ENCODE peak calls at places on chromosomes 3 and 15, in six cellular contexts. One of them, this sample, is unnamed. For H3K4me1, the result is how much of the 10 kb centered on the place peaks cover.

GRCh38 chr3:163490119-163490518 is 1588.2 kb downstream of the SI start:
- DNase-seq in A549: peak
- DNase-seq in uterus: no peak
- DNase-seq in heart left ventricle: no peak
- DNase-seq in breast epithelium: no peak
- DNase-seq in tibial nerve: no peak
- DNase-seq in this sample: no peak

GRCh38 chr3:192273611-192274010 is 453.7 kb downstream of the FGF12 start:
- DNase-seq in heart left ventricle: no peak
- DNase-seq in breast epithelium: no peak
- DNase-seq in tibial nerve: no peak
- DNase-seq in A549: no peak
- DNase-seq in uterus: no peak
- DNase-seq in this sample: no peak

GRCh38 chr3:24657870-24658535 is 163.4 kb upstream of the THRB start:
- DNase-seq in tibial nerve: no peak
- DNase-seq in breast epithelium: no peak
- DNase-seq in heart left ventricle: no peak
- DNase-seq in uterus: no peak
- DNase-seq in A549: peak
- DNase-seq in this sample: no peak

GRCh38 chr3:78728406-78729145 is 1039.2 kb downstream of the ROBO1 start:
- DNase-seq in A549: peak
- DNase-seq in uterus: peak
- DNase-seq in tibial nerve: peak
- DNase-seq in breast epithelium: no peak
- DNase-seq in heart left ventricle: peak
- DNase-seq in this sample: no peak

GRCh38 chr3:18351069-18351628 is 74.0 kb downstream of the SATB1 start:
- DNase-seq in breast epithelium: no peak
- DNase-seq in tibial nerve: no peak
- DNase-seq in heart left ventricle: no peak
- DNase-seq in uterus: no peak
- DNase-seq in A549: no peak
- DNase-seq in this sample: no peak

GRCh38 chr3:143973352-143974021 is 1.9 kb downstream of the DIPK2A start:
- DNase-seq in A549: peak
- DNase-seq in heart left ventricle: no peak
- DNase-seq in breast epithelium: no peak
- DNase-seq in uterus: no peak
- DNase-seq in tibial nerve: no peak
- DNase-seq in this sample: no peak

GRCh38 chr15:88635343-88635742 is 3.5 kb upstream of the ISG20 start:
- DNase-seq in uterus: no peak
- DNase-seq in breast epithelium: no peak
- DNase-seq in A549: no peak
- DNase-seq in tibial nerve: no peak
- DNase-seq in heart left ventricle: no peak
- DNase-seq in this sample: no peak

GRCh38 chr3:23919628-23920027 is 2.7 kb downstream of the RPL15 start:
- DNase-seq in tibial nerve: no peak
- DNase-seq in A549: no peak
- DNase-seq in heart left ventricle: no peak
- DNase-seq in breast epithelium: no peak
- DNase-seq in uterus: no peak
- DNase-seq in this sample: no peak

GRCh38 chr3:178676942-178677606 is 140.8 kb downstream of the KCNMB2 start:
- DNase-seq in tibial nerve: no peak
- DNase-seq in breast epithelium: no peak
- DNase-seq in A549: no peak
- DNase-seq in heart left ventricle: no peak
- DNase-seq in uterus: no peak
- DNase-seq in this sample: no peak

GRCh38 chr3:31041161-31041978 is 146.9 kb upstream of the GADL1 start:
- DNase-seq in tibial nerve: no peak
- DNase-seq in A549: peak
- DNase-seq in uterus: no peak
- DNase-seq in heart left ventricle: no peak
- DNase-seq in breast epithelium: no peak
- DNase-seq in this sample: no peak

GRCh38 chr3:1195922-1196321 is 103.1 kb downstream of the CNTN6 start:
- DNase-seq in breast epithelium: no peak
- DNase-seq in heart left ventricle: no peak
- DNase-seq in A549: no peak
- DNase-seq in uterus: no peak
- DNase-seq in tibial nerve: no peak
- DNase-seq in this sample: no peak

GRCh38 chr3:152175576-152175883 is 93.2 kb upstream of the MBNL1 start:
- DNase-seq in breast epithelium: no peak
- DNase-seq in tibial nerve: no peak
- DNase-seq in heart left ventricle: no peak
- DNase-seq in A549: peak
- DNase-seq in uterus: no peak
- DNase-seq in this sample: no peak

GRCh38 chr15:62465173-62465572 is 300.1 kb upstream of the C2CD4B start:
- DNase-seq in breast epithelium: no peak
- DNase-seq in uterus: no peak
- DNase-seq in A549: no peak
- DNase-seq in tibial nerve: no peak
- DNase-seq in heart left ventricle: no peak
- DNase-seq in this sample: no peak

GRCh38 chr3:46746711-46747110 is 29.0 kb upstream of the PRSS50 start:
- DNase-seq in uterus: no peak
- DNase-seq in tibial nerve: no peak
- DNase-seq in A549: no peak
- DNase-seq in heart left ventricle: no peak
- DNase-seq in breast epithelium: no peak
- DNase-seq in this sample: no peak

GRCh38 chr3:25045291-25045690 is 382.8 kb upstream of the RARB start:
- DNase-seq in uterus: no peak
- DNase-seq in heart left ventricle: peak
- DNase-seq in breast epithelium: no peak
- DNase-seq in tibial nerve: no peak
- DNase-seq in A549: no peak
- DNase-seq in this sample: no peak

GRCh38 chr3:150254199-150254786 is 153.8 kb upstream of the TSC22D2 start:
- DNase-seq in tibial nerve: no peak
- DNase-seq in A549: no peak
- DNase-seq in uterus: no peak
- DNase-seq in breast epithelium: no peak
- DNase-seq in heart left ventricle: peak
- DNase-seq in this sample: no peak

GRCh38 chr3:186318135-186318534 is 43.9 kb downstream of the DGKG start:
- DNase-seq in heart left ventricle: no peak
- DNase-seq in uterus: no peak
- DNase-seq in breast epithelium: no peak
- DNase-seq in tibial nerve: no peak
- DNase-seq in A549: no peak
- DNase-seq in this sample: no peak

GRCh38 chr15:43025150-43025549 is 80.7 kb downstream of the UBR1 start:
- DNase-seq in uterus: no peak
- DNase-seq in A549: no peak
- DNase-seq in tibial nerve: no peak
- DNase-seq in heart left ventricle: no peak
- DNase-seq in breast epithelium: no peak
- DNase-seq in this sample: no peak

GRCh38 chr3:195068045-195068444 is 202.9 kb downstream of the XXYLT1 start:
- DNase-seq in tibial nerve: no peak
- DNase-seq in heart left ventricle: no peak
- DNase-seq in breast epithelium: no peak
- DNase-seq in A549: no peak
- DNase-seq in uterus: no peak
- DNase-seq in this sample: no peak

GRCh38 chr15:24865300-24865699 is 89.5 kb upstream of the SNRPN start:
- DNase-seq in heart left ventricle: no peak
- DNase-seq in tibial nerve: no peak
- DNase-seq in uterus: no peak
- DNase-seq in A549: no peak
- DNase-seq in breast epithelium: no peak
- DNase-seq in this sample: no peak

GRCh38 chr3:105999856-106000255 is 131.0 kb upstream of the CBLB start:
- DNase-seq in tibial nerve: no peak
- DNase-seq in A549: no peak
- DNase-seq in uterus: no peak
- DNase-seq in heart left ventricle: no peak
- DNase-seq in breast epithelium: no peak
- DNase-seq in this sample: no peak

GRCh38 chr15:40894689-40895308 is 549 bp downstream of the VPS18 start:
- DNase-seq in tibial nerve: no peak
- DNase-seq in breast epithelium: no peak
- DNase-seq in heart left ventricle: no peak
- DNase-seq in uterus: peak
- DNase-seq in A549: peak
- DNase-seq in this sample: no peak

GRCh38 chr3:111616417-111617105 is 21.4 kb upstream of the ZBED2 start:
- DNase-seq in heart left ventricle: no peak
- DNase-seq in tibial nerve: no peak
- DNase-seq in A549: peak
- DNase-seq in breast epithelium: no peak
- DNase-seq in uterus: no peak
- DNase-seq in this sample: no peak

GRCh38 chr3:128800241-128801187 is 74.5 kb downstream of the RAB7A start:
- DNase-seq in breast epithelium: no peak
- DNase-seq in heart left ventricle: peak
- DNase-seq in tibial nerve: no peak
- DNase-seq in uterus: no peak
- DNase-seq in A549: no peak
- DNase-seq in this sample: no peak

GRCh38 chr3:159840900-159841299 is 147.7 kb upstream of the IL12A start:
- DNase-seq in tibial nerve: no peak
- DNase-seq in uterus: no peak
- DNase-seq in A549: peak
- DNase-seq in heart left ventricle: no peak
- DNase-seq in breast epithelium: no peak
- DNase-seq in this sample: no peak

GRCh38 chr15:35674873-35675781 is 129.2 kb upstream of the DPH6 start:
- DNase-seq in A549: no peak
- DNase-seq in breast epithelium: no peak
- DNase-seq in tibial nerve: no peak
- DNase-seq in uterus: no peak
- DNase-seq in heart left ventricle: no peak
- DNase-seq in this sample: no peak

GRCh38 chr15:91908401-91908800 is 54.9 kb downstream of the SLCO3A1 start:
- DNase-seq in tibial nerve: no peak
- DNase-seq in A549: peak
- DNase-seq in uterus: no peak
- DNase-seq in breast epithelium: no peak
- DNase-seq in heart left ventricle: no peak
- DNase-seq in this sample: no peak

GRCh38 chr15:45106002-45106790 is 7.8 kb downstream of the DUOX2 start:
- DNase-seq in uterus: no peak
- DNase-seq in heart left ventricle: no peak
- DNase-seq in breast epithelium: peak
- DNase-seq in tibial nerve: no peak
- DNase-seq in A549: no peak
- DNase-seq in this sample: no peak

GRCh38 chr3:5187920-5188418 is 462 bp downstream of the EDEM1 start:
- DNase-seq in heart left ventricle: peak
- DNase-seq in A549: peak
- DNase-seq in tibial nerve: no peak
- DNase-seq in uterus: peak
- DNase-seq in breast epithelium: no peak
- DNase-seq in this sample: no peak
- TF ChIP-seq POLR2A in heart left ventricle: no peak
- TF ChIP-seq POLR2A in A549: peak
- TF ChIP-seq POLR2A in tibial nerve: no peak
- TF ChIP-seq POLR2A in uterus: no peak
- TF ChIP-seq POLR2A in breast epithelium: no peak
- TF ChIP-seq POLR2A in this sample: no peak

DNA sequence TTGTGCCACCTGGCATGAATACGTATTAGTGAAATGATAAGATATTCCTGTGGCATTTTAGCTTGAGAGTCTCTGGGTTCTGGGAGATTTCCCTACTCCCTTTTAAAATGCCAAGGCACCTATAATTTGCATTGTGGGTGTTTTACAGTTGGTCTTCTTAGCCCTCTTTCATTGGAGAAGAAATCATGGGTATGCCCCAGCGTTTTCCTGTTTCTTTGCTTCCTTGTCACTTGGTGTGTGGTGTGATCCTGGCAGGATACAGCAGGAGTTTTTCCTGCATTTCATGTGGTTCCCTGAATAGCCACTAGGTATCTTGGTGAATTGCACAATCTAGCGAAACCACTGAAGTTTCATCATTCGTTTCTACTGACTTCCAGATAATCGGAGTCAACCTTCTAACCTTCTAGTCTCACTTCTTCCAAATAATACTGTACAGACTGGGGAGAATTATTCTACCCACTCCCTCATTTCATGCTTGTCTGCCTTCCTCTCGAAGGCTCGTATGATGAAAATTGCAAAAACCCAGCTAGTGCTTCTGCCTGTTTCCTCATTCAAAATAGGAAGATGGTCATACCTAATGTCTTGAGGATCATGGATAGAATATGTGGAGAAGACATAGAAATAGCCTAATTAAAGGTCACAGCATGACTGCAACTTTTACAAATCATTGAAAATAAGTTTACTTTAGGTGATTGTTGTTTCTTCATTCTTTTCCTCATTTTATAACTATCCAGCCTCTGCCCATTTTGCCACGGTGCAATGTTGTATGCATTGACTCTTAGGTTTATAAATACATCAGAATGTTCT is 2.7 kb downstream of the BHLHE40 start:
- DNase-seq in tibial nerve: no peak
- DNase-seq in heart left ventricle: no peak
- DNase-seq in uterus: no peak
- DNase-seq in breast epithelium: no peak
- DNase-seq in A549: peak
- DNase-seq in this sample: no peak
- H3K4me1 ChIP-seq in tibial nerve: under half
- H3K4me1 ChIP-seq in heart left ventricle: under half
- H3K4me1 ChIP-seq in uterus: under half
- H3K4me1 ChIP-seq in breast epithelium: under half
- H3K4me1 ChIP-seq in A549: under half
- H3K4me1 ChIP-seq in this sample: half or more

DNA sequence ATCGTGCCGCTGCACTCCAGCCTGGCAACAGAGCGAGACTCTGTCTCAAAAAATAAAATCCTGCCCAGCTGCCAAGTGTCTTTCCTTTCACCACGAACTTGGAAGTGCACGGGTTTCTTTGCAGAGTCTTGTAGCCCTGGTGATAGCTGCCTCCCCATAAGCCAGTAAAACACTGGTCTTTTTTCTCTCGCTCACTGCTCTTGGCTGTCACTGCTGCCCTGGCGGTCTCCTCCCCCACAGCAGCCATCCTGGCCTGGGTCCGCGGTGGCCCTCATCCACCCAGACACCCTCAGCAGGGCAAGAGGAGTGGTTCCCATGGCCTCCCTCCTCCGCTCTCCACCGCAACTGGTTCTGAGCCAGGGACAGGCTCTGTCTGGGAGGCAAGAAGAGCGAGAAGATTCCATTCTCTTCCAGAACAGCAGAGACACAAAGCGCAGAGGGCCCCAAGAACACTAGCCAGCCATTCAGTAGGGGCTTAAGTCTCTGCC is 44.4 kb downstream of the KLHL25 start:
- DNase-seq in uterus: peak
- DNase-seq in heart left ventricle: peak
- DNase-seq in tibial nerve: peak
- DNase-seq in breast epithelium: peak
- DNase-seq in A549: no peak
- DNase-seq in this sample: no peak
- TF ChIP-seq POLR2A in uterus: peak
- TF ChIP-seq POLR2A in heart left ventricle: no peak
- TF ChIP-seq POLR2A in tibial nerve: no peak
- TF ChIP-seq POLR2A in breast epithelium: no peak
- TF ChIP-seq POLR2A in A549: no peak
- TF ChIP-seq POLR2A in this sample: no peak

GRCh38 chr3:53156368-53156834 is 4.6 kb upstream of the PRKCD start:
- DNase-seq in heart left ventricle: no peak
- DNase-seq in A549: no peak
- DNase-seq in uterus: no peak
- DNase-seq in tibial nerve: no peak
- DNase-seq in breast epithelium: no peak
- DNase-seq in this sample: no peak
- H3K4me1 ChIP-seq in heart left ventricle: under half
- H3K4me1 ChIP-seq in A549: under half
- H3K4me1 ChIP-seq in uterus: under half
- H3K4me1 ChIP-seq in tibial nerve: under half
- H3K4me1 ChIP-seq in breast epithelium: under half
- H3K4me1 ChIP-seq in this sample: half or more

This sample was measured in esophagus squamous epithelium.